ENCODE peak calls at places on chromosomes 5 and 9, in five cellular contexts. One of them, this sample, is unnamed.

GRCh38 chr9:9942764-9943424 is 669.9 kb downstream of the PTPRD start:
- DNase-seq in mammary epithelial cell: peak; percentile 51
- DNase-seq in BE2C: peak; percentile 43
- DNase-seq in psoas muscle: peak; percentile 18
- DNase-seq in osteoblast: peak; percentile 51
- DNase-seq in this sample: peak; percentile 13

GRCh38 chr9:136488247-136489214 is 5.7 kb upstream of the SEC16A start:
- DNase-seq in mammary epithelial cell: peak; percentile 43
- DNase-seq in psoas muscle: peak; percentile 75
- DNase-seq in osteoblast: peak; percentile 96
- DNase-seq in BE2C: peak; percentile 65
- DNase-seq in this sample: peak; percentile 91

GRCh38 chr9:5893134-5893505 is 2.4 kb downstream of the MLANA start:
- DNase-seq in osteoblast: peak; percentile 8
- DNase-seq in mammary epithelial cell: no peak
- DNase-seq in psoas muscle: no peak
- DNase-seq in BE2C: no peak
- DNase-seq in this sample: no peak

GRCh38 chr5:128546658-128547281 is 8.7 kb upstream of the FBN2 start:
- DNase-seq in BE2C: no peak
- DNase-seq in osteoblast: no peak
- DNase-seq in mammary epithelial cell: peak; percentile 17
- DNase-seq in psoas muscle: no peak
- DNase-seq in this sample: no peak

GRCh38 chr5:77167695-77168111 is 42.8 kb upstream of the PDE8B start:
- DNase-seq in osteoblast: peak; percentile 92
- DNase-seq in mammary epithelial cell: peak; percentile 22
- DNase-seq in BE2C: no peak
- DNase-seq in psoas muscle: peak; percentile 15
- DNase-seq in this sample: no peak

GRCh38 chr5:131355972-131356528 is 92.2 kb downstream of the CDC42SE2 start:
- DNase-seq in mammary epithelial cell: no peak
- DNase-seq in psoas muscle: no peak
- DNase-seq in BE2C: no peak
- DNase-seq in osteoblast: peak; percentile 26
- DNase-seq in this sample: no peak

GRCh38 chr5:60538955-60539866 is 160.8 kb downstream of the DEPDC1B start:
- DNase-seq in osteoblast: no peak
- DNase-seq in BE2C: no peak
- DNase-seq in mammary epithelial cell: no peak
- DNase-seq in psoas muscle: no peak
- DNase-seq in this sample: no peak

GRCh38 chr9:95057121-95057520 is 260.4 kb downstream of the FANCC start:
- DNase-seq in osteoblast: no peak
- DNase-seq in psoas muscle: no peak
- DNase-seq in mammary epithelial cell: no peak
- DNase-seq in BE2C: no peak
- DNase-seq in this sample: no peak

GRCh38 chr5:6950250-6950649 is 237.0 kb downstream of the TENT4A start:
- DNase-seq in osteoblast: no peak
- DNase-seq in BE2C: no peak
- DNase-seq in mammary epithelial cell: no peak
- DNase-seq in psoas muscle: no peak
- DNase-seq in this sample: no peak

GRCh38 chr5:67268233-67269011 is 71.8 kb upstream of the CD180 start:
- DNase-seq in BE2C: peak; percentile 83
- DNase-seq in osteoblast: peak; percentile 84
- DNase-seq in psoas muscle: peak; percentile 67
- DNase-seq in mammary epithelial cell: peak; percentile 85
- DNase-seq in this sample: no peak

GRCh38 chr5:42377496-42377895 is 45.7 kb upstream of the GHR start:
- DNase-seq in BE2C: no peak
- DNase-seq in osteoblast: no peak
- DNase-seq in psoas muscle: no peak
- DNase-seq in mammary epithelial cell: peak; percentile 6
- DNase-seq in this sample: no peak

GRCh38 chr5:142409253-142409594 is 84.4 kb upstream of the SPRY4 start:
- DNase-seq in osteoblast: no peak
- DNase-seq in mammary epithelial cell: no peak
- DNase-seq in BE2C: no peak
- DNase-seq in psoas muscle: no peak
- DNase-seq in this sample: no peak

GRCh38 chr5:135253601-135254165 is 145.3 kb downstream of the MACROH2A1 start:
- DNase-seq in BE2C: no peak
- DNase-seq in mammary epithelial cell: no peak
- DNase-seq in psoas muscle: no peak
- DNase-seq in osteoblast: no peak
- DNase-seq in this sample: no peak

GRCh38 chr5:112125910-112126309 is 293.2 kb downstream of the EPB41L4A start:
- DNase-seq in osteoblast: no peak
- DNase-seq in BE2C: no peak
- DNase-seq in mammary epithelial cell: no peak
- DNase-seq in psoas muscle: no peak
- DNase-seq in this sample: no peak

GRCh38 chr5:147995846-147996245 is 67.9 kb upstream of the SPINK5 start:
- DNase-seq in BE2C: no peak
- DNase-seq in osteoblast: no peak
- DNase-seq in mammary epithelial cell: no peak
- DNase-seq in psoas muscle: no peak
- DNase-seq in this sample: no peak
- H3K4me3 ChIP-seq in BE2C: no peak overlapping the region
- H3K4me3 ChIP-seq in osteoblast: no peak overlapping the region
- H3K4me3 ChIP-seq in mammary epithelial cell: no peak overlapping the region
- H3K4me3 ChIP-seq in psoas muscle: no peak overlapping the region
- H3K4me3 ChIP-seq in this sample: no peak overlapping the region

DNA sequence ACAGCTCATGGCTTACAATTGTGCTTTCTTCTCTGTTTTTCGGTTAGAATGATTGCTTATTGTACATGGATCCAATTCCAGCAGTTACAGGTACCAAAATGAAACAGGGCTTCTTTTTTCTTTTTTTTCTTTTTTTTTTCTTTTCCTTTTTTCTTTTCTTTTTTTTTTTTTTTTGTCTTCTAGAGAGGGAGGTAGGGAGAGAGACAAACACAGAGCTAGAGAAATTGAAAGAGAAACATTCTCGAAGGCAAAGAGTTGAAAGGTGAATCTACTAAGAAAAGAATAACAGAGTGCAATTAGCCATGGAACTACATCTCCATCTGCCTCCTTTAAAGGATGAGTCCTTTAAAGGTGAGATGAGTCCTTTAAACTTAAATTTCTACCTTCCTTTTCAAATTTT is 1.0 kb upstream of the EDIL3 start:
- DNase-seq in mammary epithelial cell: no peak
- DNase-seq in osteoblast: no peak
- DNase-seq in psoas muscle: no peak
- DNase-seq in BE2C: no peak
- DNase-seq in this sample: no peak
- H3K27me3 ChIP-seq in mammary epithelial cell: peaks cover 21% of the 10 kb centered on the region
- H3K27me3 ChIP-seq in osteoblast: no peaks in the 10 kb centered on the region
- H3K27me3 ChIP-seq in psoas muscle: peaks cover 53% of the 10 kb centered on the region
- H3K27me3 ChIP-seq in BE2C: no peaks in the 10 kb centered on the region
- H3K27me3 ChIP-seq in this sample: peaks cover 3% of the 10 kb centered on the region

DNA sequence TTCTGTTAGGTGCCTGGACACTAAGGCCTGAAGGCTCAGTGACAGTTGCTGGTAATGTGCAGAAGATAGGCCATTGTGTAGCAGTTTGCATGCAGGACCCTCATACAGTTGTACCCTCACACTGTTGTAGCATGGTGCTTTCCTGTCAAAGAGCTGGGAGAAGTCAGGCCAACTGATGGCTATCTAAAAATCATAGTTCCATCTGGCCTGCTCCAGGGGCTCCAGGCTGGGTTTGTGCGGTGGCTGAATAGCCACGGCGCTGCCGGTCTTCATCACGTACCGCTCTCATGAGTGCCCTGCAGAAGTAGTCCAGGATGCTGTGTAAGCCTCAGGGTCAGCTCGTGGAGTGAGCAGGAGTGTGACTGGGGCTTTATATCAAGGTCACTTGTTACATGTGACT is 12.2 kb downstream of the SECISBP2 start:
- DNase-seq in osteoblast: no peak
- DNase-seq in mammary epithelial cell: no peak
- DNase-seq in BE2C: peak; percentile 25
- DNase-seq in psoas muscle: no peak
- DNase-seq in this sample: no peak
- H3K36me3 ChIP-seq in osteoblast: peaks cover 70% of the 10 kb centered on the region
- H3K36me3 ChIP-seq in mammary epithelial cell: peaks cover 20% of the 10 kb centered on the region
- H3K36me3 ChIP-seq in BE2C: peaks cover 80% of the 10 kb centered on the region
- H3K36me3 ChIP-seq in psoas muscle: peaks cover 29% of the 10 kb centered on the region
- H3K36me3 ChIP-seq in this sample: peaks cover 24% of the 10 kb centered on the region

DNA sequence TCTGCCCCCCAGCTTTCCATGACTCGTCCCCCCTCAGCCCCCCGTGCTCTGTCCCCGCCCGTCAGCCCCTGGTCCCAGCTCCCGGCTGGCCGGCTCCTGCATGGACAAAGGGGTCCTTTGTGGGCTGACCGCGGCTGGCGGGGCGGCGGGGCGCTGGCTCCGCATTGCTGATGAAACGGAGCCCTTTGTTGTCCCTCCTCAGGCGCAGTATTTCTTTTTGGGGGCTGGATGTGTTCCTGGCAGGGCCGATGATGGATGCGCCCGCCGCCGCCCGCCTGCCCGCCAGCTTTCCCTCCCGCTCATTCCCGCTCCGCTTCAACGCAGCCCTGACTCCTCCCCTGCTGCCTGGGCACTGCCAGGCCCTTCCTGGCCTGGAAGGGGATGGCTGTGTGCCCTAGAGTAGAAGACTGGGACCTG is 28.8 kb downstream of the CXXC5 start:
- DNase-seq in osteoblast: no peak
- DNase-seq in psoas muscle: no peak
- DNase-seq in BE2C: peak; percentile 48
- DNase-seq in mammary epithelial cell: no peak
- DNase-seq in this sample: peak; percentile 72
- H3K4me3 ChIP-seq in osteoblast: no peak overlapping the region
- H3K4me3 ChIP-seq in psoas muscle: peak overlapping the region; percentile 0
- H3K4me3 ChIP-seq in BE2C: peak overlapping the region; percentile 12
- H3K4me3 ChIP-seq in mammary epithelial cell: no peak overlapping the region
- H3K4me3 ChIP-seq in this sample: no peak overlapping the region

DNA sequence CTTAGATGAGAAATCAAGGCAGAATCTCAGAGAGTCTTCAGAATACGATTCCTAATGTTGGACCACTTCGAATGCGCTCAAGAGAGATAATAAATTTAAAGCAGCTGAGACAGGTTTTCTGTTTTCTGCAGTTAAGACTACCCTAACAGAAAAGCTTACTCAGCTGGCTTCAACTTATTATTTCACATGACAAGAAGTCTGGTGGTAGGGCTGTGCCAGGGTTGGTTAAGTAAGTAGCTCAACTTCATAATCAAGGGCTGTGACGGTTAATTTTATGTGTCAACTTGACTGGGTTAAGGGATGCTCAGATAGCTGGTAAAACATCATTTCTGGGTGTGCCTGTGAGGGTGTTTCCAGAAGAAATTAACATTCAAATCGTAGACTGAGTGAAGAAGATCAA is 3.8 kb downstream of the GPR150 start:
- DNase-seq in BE2C: no peak
- DNase-seq in mammary epithelial cell: no peak
- DNase-seq in osteoblast: no peak
- DNase-seq in psoas muscle: no peak
- DNase-seq in this sample: no peak
- H3K27me3 ChIP-seq in BE2C: no peaks in the 10 kb centered on the region
- H3K27me3 ChIP-seq in mammary epithelial cell: no peaks in the 10 kb centered on the region
- H3K27me3 ChIP-seq in osteoblast: no peaks in the 10 kb centered on the region
- H3K27me3 ChIP-seq in psoas muscle: no peaks in the 10 kb centered on the region
- H3K27me3 ChIP-seq in this sample: peaks cover 45% of the 10 kb centered on the region

GRCh38 chr5:147407094-147407681 is 102.7 kb downstream of the DPYSL3 start:
- DNase-seq in mammary epithelial cell: no peak
- DNase-seq in psoas muscle: no peak
- DNase-seq in BE2C: no peak
- DNase-seq in osteoblast: no peak
- DNase-seq in this sample: no peak
- H3K36me3 ChIP-seq in mammary epithelial cell: peaks cover 2% of the 10 kb centered on the region
- H3K36me3 ChIP-seq in psoas muscle: no peaks in the 10 kb centered on the region
- H3K36me3 ChIP-seq in BE2C: peaks cover 69% of the 10 kb centered on the region
- H3K36me3 ChIP-seq in osteoblast: peaks cover 38% of the 10 kb centered on the region
- H3K36me3 ChIP-seq in this sample: peaks cover 52% of the 10 kb centered on the region

This sample was measured in H7.